ENCODE peak calls at places on chromosomes 3 and 15, in four cellular contexts. H is HEK293T, V is HepG2, Z is K562. X is an unnamed sample.

GRCh38 chr15:57654136-57654845 is 52.2 kb upstream of the POLR2M start:
- DNase-seq in H (no peak), V (no peak), Z (no peak), X (no peak)

GRCh38 chr3:264394-265156 is 68.0 kb downstream of the CHL1 start:
- DNase-seq in H (no peak), V (peak), Z (no peak), X (no peak)

GRCh38 chr3:131033480-131034080 is 6.9 kb downstream of the NEK11 start:
- DNase-seq in H (peak), V (peak), Z (peak), X (no peak)

GRCh38 chr15:68875377-68876116 is 54.8 kb upstream of the SPESP1 start:
- DNase-seq in H (peak), V (peak), Z (peak), X (peak)

GRCh38 chr3:160399347-160400047 is at the start of gene SMC4:
- DNase-seq in H (peak), V (peak), Z (peak), X (peak)

GRCh38 chr15:29727871-29728270 is 94.4 kb downstream of the TJP1 start:
- DNase-seq in H (no peak), V (no peak), Z (no peak), X (no peak)

GRCh38 chr3:194220776-194221735 is 85.1 kb downstream of the HES1 start:
- DNase-seq in H (no peak), V (no peak), Z (no peak), X (no peak)

GRCh38 chr3:31354373-31354772 is 178.4 kb upstream of the STT3B start:
- DNase-seq in H (no peak), V (no peak), Z (no peak), X (no peak)

GRCh38 chr15:60740787-60741354 is 261.9 kb upstream of the ICE2 start:
- DNase-seq in H (no peak), V (peak), Z (no peak), X (no peak)

GRCh38 chr3:27076815-27077630 is 292.2 kb downstream of the NEK10 start:
- DNase-seq in H (no peak), V (no peak), Z (no peak), X (no peak)

GRCh38 chr3:161420746-161421145 is 49.4 kb upstream of the SPTSSB start:
- DNase-seq in H (no peak), V (peak), Z (no peak), X (peak)

GRCh38 chr15:93451822-93452221 is 362.8 kb upstream of the RGMA start:
- DNase-seq in H (no peak), V (no peak), Z (no peak), X (no peak)

GRCh38 chr15:68979036-68979435 is 35.5 kb upstream of the NOX5 start:
- DNase-seq in H (no peak), V (no peak), Z (no peak), X (no peak)

GRCh38 chr3:56879453-56880224 is 77.9 kb upstream of the ARHGEF3 start:
- DNase-seq in H (no peak), V (no peak), Z (no peak), X (no peak)

GRCh38 chr15:50017522-50017921 is 101.5 kb downstream of the ATP8B4 start:
- DNase-seq in H (no peak), V (no peak), Z (no peak), X (no peak)

GRCh38 chr15:34588046-34588674 is 4.7 kb upstream of the GOLGA8B start:
- DNase-seq in H (peak), V (peak), Z (peak), X (peak)

DNA sequence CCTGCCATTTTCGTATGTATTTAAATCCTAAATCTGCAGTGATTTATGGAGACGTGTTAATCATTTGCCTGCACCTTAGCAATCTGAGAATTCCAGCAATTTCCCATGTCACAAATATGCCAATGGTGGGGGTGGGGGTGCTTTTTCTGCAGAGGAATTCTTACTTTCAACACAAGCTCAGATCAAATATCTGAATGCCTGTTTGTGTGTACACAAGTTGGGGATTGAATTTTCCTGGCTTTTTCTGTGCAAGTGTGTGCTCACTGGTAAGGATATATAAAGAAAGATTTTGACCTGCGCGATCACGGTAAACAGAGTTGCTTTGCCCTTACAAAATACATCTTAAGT is 231.1 kb upstream of the TBC1D5 start:
- DNase-seq in H (no peak), V (peak), Z (no peak), X (no peak)
- TF ChIP-seq ELF4 in H (no peak), V (no peak), Z (no peak), X (no peak)

DNA sequence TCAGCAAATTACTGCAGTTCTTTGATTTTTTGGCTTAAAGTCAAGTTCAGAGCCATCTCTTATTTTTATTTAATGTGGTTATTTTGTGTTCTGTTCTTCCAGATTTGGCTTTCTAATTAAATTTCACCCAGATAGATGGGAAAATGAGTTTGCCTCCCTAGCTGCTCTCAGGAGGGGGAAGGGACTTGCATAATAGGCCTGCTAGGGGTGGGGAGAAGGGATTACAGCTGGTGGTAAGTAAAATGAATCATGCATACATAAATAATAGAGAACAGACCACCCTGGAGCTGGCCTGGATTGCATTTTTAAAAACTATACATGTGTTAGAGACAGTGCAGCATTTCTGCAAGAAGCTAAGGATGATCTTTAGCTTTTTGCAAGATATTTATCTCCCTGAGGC is 3.9 kb upstream of the PXYLP1 start:
- DNase-seq in H (no peak), V (no peak), Z (no peak), X (no peak)
- TF ChIP-seq ELF4 in H (no peak), V (no peak), Z (no peak), X (no peak)

GRCh38 chr15:64096486-64097431 is 977 bp downstream of the SNX1 start:
- DNase-seq in H (no peak), V (no peak), Z (no peak), X (no peak)
- TF ChIP-seq ELF4 in H (no peak), V (no peak), Z (no peak), X (no peak)

DNA sequence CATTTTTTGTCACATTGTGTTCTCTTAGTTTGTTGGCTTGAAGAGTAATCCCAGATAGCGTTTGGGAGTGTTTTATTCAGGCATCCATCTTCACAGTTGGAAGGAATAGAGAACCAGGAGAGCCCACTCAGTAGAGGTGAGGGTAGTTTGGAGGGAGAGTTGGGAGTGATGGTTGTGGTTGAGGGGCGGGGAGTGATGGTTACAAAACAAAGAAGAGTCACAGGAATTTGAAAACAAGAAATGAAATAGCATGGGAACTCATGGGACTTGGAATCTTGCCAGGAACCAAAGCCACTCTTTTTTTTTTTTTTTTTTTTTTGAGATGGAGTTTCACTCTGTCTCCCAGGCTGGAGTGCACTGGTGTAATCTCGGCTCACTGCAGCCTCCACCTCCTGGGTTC is 36.3 kb downstream of the DUT start:
- DNase-seq in H (no peak), V (no peak), Z (no peak), X (no peak)
- TF ChIP-seq ELF4 in H (no peak), V (no peak), Z (no peak), X (no peak)

X was measured in WTC11.